ENCODE peak calls at places on chromosomes 16 and 17, in ten cellular contexts. One of them, this sample, is unnamed.

GRCh38 chr16:85148959-85149358 is 36.7 kb upstream of the CIBAR2 start:
- DNase-seq in choroid plexus epithelial cell: no peak
- DNase-seq in substantia nigra: no peak
- DNase-seq in ELR: peak; percentile 54
- DNase-seq in stimulated activated CD8-positive, alpha-beta memory T cell treated with anti-CD3 and anti-CD28 coated beads, Interleukin-12 subunit alpha, Interleukin-12 subunit beta, amount 100 ng/mL, for 4 hours: no peak
- DNase-seq in GM10248: no peak
- DNase-seq in activated CD4-positive, CD25-positive, alpha-beta regulatory T cell: no peak
- DNase-seq in NCI-H2107: no peak
- DNase-seq in HuH-7: no peak
- DNase-seq in stomach: no peak
- DNase-seq in this sample: no peak

GRCh38 chr16:10078541-10078949 is 103.7 kb downstream of the GRIN2A start:
- DNase-seq in ELR: no peak
- DNase-seq in GM10248: no peak
- DNase-seq in substantia nigra: peak; percentile 7
- DNase-seq in choroid plexus epithelial cell: no peak
- DNase-seq in HuH-7: no peak
- DNase-seq in NCI-H2107: no peak
- DNase-seq in stimulated activated CD8-positive, alpha-beta memory T cell treated with anti-CD3 and anti-CD28 coated beads, Interleukin-12 subunit alpha, Interleukin-12 subunit beta, amount 100 ng/mL, for 4 hours: no peak
- DNase-seq in activated CD4-positive, CD25-positive, alpha-beta regulatory T cell: no peak
- DNase-seq in stomach: no peak
- DNase-seq in this sample: no peak

GRCh38 chr16:56915311-56916105 is 16.4 kb upstream of the HERPUD1 start:
- DNase-seq in substantia nigra: no peak
- DNase-seq in choroid plexus epithelial cell: peak; percentile 89
- DNase-seq in GM10248: no peak
- DNase-seq in stimulated activated CD8-positive, alpha-beta memory T cell treated with anti-CD3 and anti-CD28 coated beads, Interleukin-12 subunit alpha, Interleukin-12 subunit beta, amount 100 ng/mL, for 4 hours: no peak
- DNase-seq in HuH-7: no peak
- DNase-seq in NCI-H2107: no peak
- DNase-seq in stomach: no peak
- DNase-seq in ELR: no peak
- DNase-seq in activated CD4-positive, CD25-positive, alpha-beta regulatory T cell: no peak
- DNase-seq in this sample: no peak

GRCh38 chr17:66474810-66475497 is 172.5 kb downstream of the PRKCA start:
- DNase-seq in NCI-H2107: no peak
- DNase-seq in choroid plexus epithelial cell: no peak
- DNase-seq in GM10248: no peak
- DNase-seq in stomach: no peak
- DNase-seq in stimulated activated CD8-positive, alpha-beta memory T cell treated with anti-CD3 and anti-CD28 coated beads, Interleukin-12 subunit alpha, Interleukin-12 subunit beta, amount 100 ng/mL, for 4 hours: no peak
- DNase-seq in HuH-7: no peak
- DNase-seq in ELR: no peak
- DNase-seq in activated CD4-positive, CD25-positive, alpha-beta regulatory T cell: no peak
- DNase-seq in substantia nigra: no peak
- DNase-seq in this sample: no peak

GRCh38 chr17:80952291-80952690 is 39.4 kb upstream of the CHMP6 start:
- DNase-seq in GM10248: no peak
- DNase-seq in ELR: no peak
- DNase-seq in NCI-H2107: no peak
- DNase-seq in HuH-7: no peak
- DNase-seq in stimulated activated CD8-positive, alpha-beta memory T cell treated with anti-CD3 and anti-CD28 coated beads, Interleukin-12 subunit alpha, Interleukin-12 subunit beta, amount 100 ng/mL, for 4 hours: no peak
- DNase-seq in stomach: no peak
- DNase-seq in choroid plexus epithelial cell: no peak
- DNase-seq in activated CD4-positive, CD25-positive, alpha-beta regulatory T cell: no peak
- DNase-seq in substantia nigra: no peak
- DNase-seq in this sample: no peak

GRCh38 chr16:51864575-51864974 is 682.4 kb downstream of the TOX3 start:
- DNase-seq in NCI-H2107: no peak
- DNase-seq in GM10248: no peak
- DNase-seq in substantia nigra: no peak
- DNase-seq in activated CD4-positive, CD25-positive, alpha-beta regulatory T cell: no peak
- DNase-seq in HuH-7: no peak
- DNase-seq in stimulated activated CD8-positive, alpha-beta memory T cell treated with anti-CD3 and anti-CD28 coated beads, Interleukin-12 subunit alpha, Interleukin-12 subunit beta, amount 100 ng/mL, for 4 hours: no peak
- DNase-seq in stomach: no peak
- DNase-seq in ELR: no peak
- DNase-seq in choroid plexus epithelial cell: no peak
- DNase-seq in this sample: no peak

GRCh38 chr17:57174591-57174990 is 81.7 kb upstream of the MSI2 start:
- DNase-seq in substantia nigra: no peak
- DNase-seq in GM10248: peak; percentile 70
- DNase-seq in stomach: no peak
- DNase-seq in activated CD4-positive, CD25-positive, alpha-beta regulatory T cell: no peak
- DNase-seq in NCI-H2107: no peak
- DNase-seq in stimulated activated CD8-positive, alpha-beta memory T cell treated with anti-CD3 and anti-CD28 coated beads, Interleukin-12 subunit alpha, Interleukin-12 subunit beta, amount 100 ng/mL, for 4 hours: no peak
- DNase-seq in choroid plexus epithelial cell: no peak
- DNase-seq in HuH-7: no peak
- DNase-seq in ELR: no peak
- DNase-seq in this sample: no peak

GRCh38 chr16:66337434-66338188 is 28.9 kb upstream of the CDH5 start:
- DNase-seq in choroid plexus epithelial cell: no peak
- DNase-seq in stimulated activated CD8-positive, alpha-beta memory T cell treated with anti-CD3 and anti-CD28 coated beads, Interleukin-12 subunit alpha, Interleukin-12 subunit beta, amount 100 ng/mL, for 4 hours: no peak
- DNase-seq in HuH-7: no peak
- DNase-seq in ELR: no peak
- DNase-seq in substantia nigra: no peak
- DNase-seq in NCI-H2107: no peak
- DNase-seq in activated CD4-positive, CD25-positive, alpha-beta regulatory T cell: no peak
- DNase-seq in GM10248: no peak
- DNase-seq in stomach: no peak
- DNase-seq in this sample: no peak

GRCh38 chr17:76204277-76204676 is 36.0 kb downstream of the RNF157 start:
- DNase-seq in ELR: peak; percentile 91
- DNase-seq in activated CD4-positive, CD25-positive, alpha-beta regulatory T cell: no peak
- DNase-seq in choroid plexus epithelial cell: peak; percentile 83
- DNase-seq in substantia nigra: no peak
- DNase-seq in stimulated activated CD8-positive, alpha-beta memory T cell treated with anti-CD3 and anti-CD28 coated beads, Interleukin-12 subunit alpha, Interleukin-12 subunit beta, amount 100 ng/mL, for 4 hours: no peak
- DNase-seq in GM10248: no peak
- DNase-seq in NCI-H2107: no peak
- DNase-seq in HuH-7: no peak
- DNase-seq in stomach: no peak
- DNase-seq in this sample: no peak

GRCh38 chr17:82577300-82577699 is 57.8 kb downstream of the FOXK2 start:
- DNase-seq in ELR: no peak
- DNase-seq in GM10248: no peak
- DNase-seq in activated CD4-positive, CD25-positive, alpha-beta regulatory T cell: no peak
- DNase-seq in HuH-7: no peak
- DNase-seq in choroid plexus epithelial cell: no peak
- DNase-seq in substantia nigra: no peak
- DNase-seq in NCI-H2107: no peak
- DNase-seq in stomach: no peak
- DNase-seq in stimulated activated CD8-positive, alpha-beta memory T cell treated with anti-CD3 and anti-CD28 coated beads, Interleukin-12 subunit alpha, Interleukin-12 subunit beta, amount 100 ng/mL, for 4 hours: no peak
- DNase-seq in this sample: no peak

GRCh38 chr17:18156171-18156975 is 27.3 kb upstream of the ALKBH5 start:
- DNase-seq in stomach: no peak
- DNase-seq in substantia nigra: no peak
- DNase-seq in activated CD4-positive, CD25-positive, alpha-beta regulatory T cell: no peak
- DNase-seq in stimulated activated CD8-positive, alpha-beta memory T cell treated with anti-CD3 and anti-CD28 coated beads, Interleukin-12 subunit alpha, Interleukin-12 subunit beta, amount 100 ng/mL, for 4 hours: no peak
- DNase-seq in HuH-7: no peak
- DNase-seq in ELR: peak; percentile 55
- DNase-seq in choroid plexus epithelial cell: no peak
- DNase-seq in GM10248: no peak
- DNase-seq in NCI-H2107: no peak
- DNase-seq in this sample: no peak

GRCh38 chr16:65314246-65315003 is 192.6 kb upstream of the CDH11 start:
- DNase-seq in GM10248: no peak
- DNase-seq in activated CD4-positive, CD25-positive, alpha-beta regulatory T cell: no peak
- DNase-seq in HuH-7: no peak
- DNase-seq in stomach: no peak
- DNase-seq in choroid plexus epithelial cell: peak; percentile 32
- DNase-seq in substantia nigra: no peak
- DNase-seq in stimulated activated CD8-positive, alpha-beta memory T cell treated with anti-CD3 and anti-CD28 coated beads, Interleukin-12 subunit alpha, Interleukin-12 subunit beta, amount 100 ng/mL, for 4 hours: no peak
- DNase-seq in NCI-H2107: no peak
- DNase-seq in ELR: no peak
- DNase-seq in this sample: no peak

GRCh38 chr16:3999479-3999868 is 116.8 kb downstream of the ADCY9 start:
- DNase-seq in HuH-7: no peak
- DNase-seq in NCI-H2107: no peak
- DNase-seq in ELR: peak; percentile 34
- DNase-seq in stomach: no peak
- DNase-seq in GM10248: no peak
- DNase-seq in choroid plexus epithelial cell: peak; percentile 87
- DNase-seq in substantia nigra: no peak
- DNase-seq in activated CD4-positive, CD25-positive, alpha-beta regulatory T cell: no peak
- DNase-seq in stimulated activated CD8-positive, alpha-beta memory T cell treated with anti-CD3 and anti-CD28 coated beads, Interleukin-12 subunit alpha, Interleukin-12 subunit beta, amount 100 ng/mL, for 4 hours: no peak
- DNase-seq in this sample: no peak

GRCh38 chr16:56048425-56049100 is 142.7 kb upstream of the GNAO1 start:
- DNase-seq in activated CD4-positive, CD25-positive, alpha-beta regulatory T cell: no peak
- DNase-seq in HuH-7: no peak
- DNase-seq in NCI-H2107: no peak
- DNase-seq in stomach: no peak
- DNase-seq in stimulated activated CD8-positive, alpha-beta memory T cell treated with anti-CD3 and anti-CD28 coated beads, Interleukin-12 subunit alpha, Interleukin-12 subunit beta, amount 100 ng/mL, for 4 hours: no peak
- DNase-seq in substantia nigra: no peak
- DNase-seq in GM10248: peak; percentile 45
- DNase-seq in ELR: no peak
- DNase-seq in choroid plexus epithelial cell: no peak
- DNase-seq in this sample: no peak

GRCh38 chr17:7561028-7561575 is 617 bp upstream of the SENP3 start:
- DNase-seq in stomach: peak; percentile 96
- DNase-seq in stimulated activated CD8-positive, alpha-beta memory T cell treated with anti-CD3 and anti-CD28 coated beads, Interleukin-12 subunit alpha, Interleukin-12 subunit beta, amount 100 ng/mL, for 4 hours: peak; percentile 69
- DNase-seq in HuH-7: peak; percentile 90
- DNase-seq in activated CD4-positive, CD25-positive, alpha-beta regulatory T cell: peak; percentile 60
- DNase-seq in substantia nigra: peak; percentile 91
- DNase-seq in choroid plexus epithelial cell: peak; percentile 89
- DNase-seq in ELR: peak; percentile 91
- DNase-seq in NCI-H2107: peak; percentile 55
- DNase-seq in GM10248: peak; percentile 90
- DNase-seq in this sample: peak; percentile 84

GRCh38 chr17:9928601-9929341 is 23.7 kb upstream of the RCVRN start:
- DNase-seq in GM10248: no peak
- DNase-seq in choroid plexus epithelial cell: peak; percentile 86
- DNase-seq in substantia nigra: no peak
- DNase-seq in HuH-7: peak; percentile 33
- DNase-seq in ELR: peak; percentile 72
- DNase-seq in stomach: no peak
- DNase-seq in activated CD4-positive, CD25-positive, alpha-beta regulatory T cell: no peak
- DNase-seq in NCI-H2107: no peak
- DNase-seq in stimulated activated CD8-positive, alpha-beta memory T cell treated with anti-CD3 and anti-CD28 coated beads, Interleukin-12 subunit alpha, Interleukin-12 subunit beta, amount 100 ng/mL, for 4 hours: no peak
- DNase-seq in this sample: no peak

GRCh38 chr16:27717726-27718125 is 167.8 kb downstream of the KATNIP start:
- DNase-seq in substantia nigra: no peak
- DNase-seq in NCI-H2107: no peak
- DNase-seq in choroid plexus epithelial cell: no peak
- DNase-seq in activated CD4-positive, CD25-positive, alpha-beta regulatory T cell: no peak
- DNase-seq in stimulated activated CD8-positive, alpha-beta memory T cell treated with anti-CD3 and anti-CD28 coated beads, Interleukin-12 subunit alpha, Interleukin-12 subunit beta, amount 100 ng/mL, for 4 hours: no peak
- DNase-seq in GM10248: no peak
- DNase-seq in ELR: no peak
- DNase-seq in stomach: no peak
- DNase-seq in HuH-7: no peak
- DNase-seq in this sample: no peak